ENCODE peak calls at places on chromosomes 6 and 20, in four cellular contexts. Y, T, M and F are unnamed samples.

GRCh38 chr6:168909288-168909687 is 344.4 kb downstream of the THBS2 start:
- DNase-seq in Y (no peak), M (no peak), T (no peak), F (no peak)

GRCh38 chr6:29958916-29959315 is 16.6 kb downstream of the HLA-A start:
- DNase-seq in Y (no peak), T (no peak), M (no peak), F (no peak)

GRCh38 chr6:121319603-121320002 is 14.7 kb downstream of the TBC1D32 start:
- DNase-seq in Y (no peak), M (no peak), T (no peak), F (no peak)

GRCh38 chr6:537114-537513 is 119.8 kb downstream of the HUS1B start:
- DNase-seq in M (no peak), Y (no peak), T (no peak), F (no peak)

GRCh38 chr6:92756912-92757311 is 662.4 kb downstream of the EPHA7 start:
- DNase-seq in M (no peak), Y (peak), T (no peak), F (no peak)

GRCh38 chr6:39992861-39993622 is 58.8 kb upstream of the MOCS1 start:
- DNase-seq in M (no peak), Y (peak), T (no peak), F (no peak)

GRCh38 chr20:11569163-11569562 is 348.5 kb upstream of the BTBD3 start:
- DNase-seq in M (no peak), Y (peak), T (no peak), F (no peak)

GRCh38 chr6:127900935-127901334 is at the start of gene THEMIS:
- DNase-seq in Y (no peak), M (no peak), T (no peak), F (no peak)

GRCh38 chr20:568865-569415 is 25.4 kb upstream of the CSNK2A1 start:
- DNase-seq in T (no peak), M (no peak), Y (no peak), F (no peak)

GRCh38 chr6:106981901-106982300 is 7.4 kb upstream of the CD24 start:
- DNase-seq in Y (no peak), M (peak), T (no peak), F (no peak)

GRCh38 chr20:49399329-49399728 is 83.1 kb downstream of the KCNB1 start:
- DNase-seq in Y (peak), M (no peak), T (no peak), F (no peak)

GRCh38 chr6:56938634-56939294 is 16.1 kb upstream of the BEND6 start:
- DNase-seq in M (peak), Y (peak), T (peak), F (peak)

GRCh38 chr20:40945754-40946451 is 82.7 kb upstream of the TOP1 start:
- DNase-seq in M (no peak), T (peak), Y (peak), F (peak)

GRCh38 chr6:98215531-98215930 is 618.8 kb upstream of the POU3F2 start:
- DNase-seq in M (no peak), Y (no peak), T (no peak), F (no peak)

GRCh38 chr6:68958327-68958726 is 323.2 kb downstream of the ADGRB3 start:
- DNase-seq in T (no peak), Y (peak), M (no peak), F (no peak)

GRCh38 chr6:142331075-142331551 is 29.3 kb downstream of the ADGRG6 start:
- DNase-seq in T (no peak), M (no peak), Y (peak), F (no peak)

GRCh38 chr6:150380256-150380655 is 11.4 kb downstream of the IYD start:
- DNase-seq in T (no peak), M (no peak), Y (no peak), F (no peak)

GRCh38 chr6:35327349-35328027 is 14.9 kb upstream of the PPARD start:
- DNase-seq in T (peak), M (no peak), Y (peak), F (no peak)

GRCh38 chr6:149176971-149177667 is 140.4 kb upstream of the TAB2 start:
- DNase-seq in T (peak), M (no peak), Y (no peak), F (no peak)

GRCh38 chr6:163241668-163242067 is 172.8 kb upstream of the QKI start:
- DNase-seq in T (no peak), Y (no peak), M (no peak), F (no peak)

GRCh38 chr6:2469428-2469827 is 224.0 kb upstream of the GMDS start:
- DNase-seq in T (no peak), M (no peak), Y (no peak), F (no peak)

GRCh38 chr20:35947907-35948306 is 6.4 kb downstream of the SCAND1 start:
- DNase-seq in T (no peak), M (peak), Y (no peak), F (no peak)

GRCh38 chr20:237918-238317 is 10.9 kb downstream of the DEFB129 start:
- DNase-seq in T (no peak), M (no peak), Y (peak), F (no peak)

GRCh38 chr6:116332096-116332495 is 38.7 kb upstream of the DSE start:
- DNase-seq in T (no peak), M (no peak), Y (no peak), F (no peak)

GRCh38 chr20:44183282-44183681 is 3.7 kb downstream of the JPH2 start:
- DNase-seq in T (no peak), M (no peak), Y (no peak), F (no peak)

GRCh38 chr6:83151114-83151513 is 42.0 kb downstream of the PGM3 start:
- DNase-seq in Y (peak), M (no peak), T (no peak), F (no peak)

GRCh38 chr20:8116067-8116811 is 15.8 kb upstream of the PLCB1 start:
- DNase-seq in T (no peak), Y (peak), M (no peak), F (no peak)

GRCh38 chr20:4813076-4813838 is 91.5 kb downstream of the PRND start:
- DNase-seq in M (no peak), T (peak), Y (peak), F (no peak)

GRCh38 chr6:20439558-20439957 is 37.9 kb downstream of the E2F3 start:
- DNase-seq in M (no peak), Y (no peak), T (no peak), F (no peak)

GRCh38 chr20:44422083-44422482 is 53.6 kb upstream of the TTPAL start:
- DNase-seq in Y (no peak), M (no peak), T (no peak), F (no peak)

GRCh38 chr6:141056945-141057635 is 1075.6 kb upstream of the GJE1 start:
- DNase-seq in M (no peak), T (no peak), Y (peak), F (no peak)

DNA sequence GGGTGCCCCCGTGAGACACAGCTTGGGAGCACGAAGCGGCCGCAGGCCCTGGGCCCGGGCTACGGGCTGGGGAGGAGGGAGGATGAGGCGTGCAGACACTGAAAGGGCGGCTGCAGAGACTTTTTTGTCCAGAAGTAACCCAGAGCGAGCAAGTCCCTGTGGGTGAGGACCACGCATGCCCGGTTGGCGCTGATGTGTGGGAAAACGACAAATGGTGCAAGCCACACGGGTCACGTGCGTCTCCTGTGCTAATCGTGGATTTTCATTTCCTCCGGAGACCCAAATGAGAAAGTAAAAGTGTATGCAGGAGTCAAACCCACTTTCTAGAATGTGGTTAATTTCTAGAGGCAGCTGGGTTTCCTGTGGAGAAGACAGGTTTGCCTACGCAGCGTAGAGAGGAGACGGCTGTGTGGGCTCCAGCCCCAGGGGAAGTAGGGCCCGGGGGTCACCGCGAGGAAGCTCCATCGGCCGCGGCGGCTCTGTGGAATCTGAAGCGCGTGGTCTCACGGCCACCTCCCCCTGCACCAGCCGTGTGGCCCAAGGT is 19.0 kb downstream of the DLL1 start:
- DNase-seq in T (peak), M (no peak), Y (no peak), F (no peak)
- H3K4me3 ChIP-seq in T (no peak), M (no peak), Y (no peak), F (no peak)

GRCh38 chr20:60851826-60852704 is 400.0 kb upstream of the CDH4 start:
- DNase-seq in T (no peak), Y (no peak), M (no peak), F (no peak)
- TF ChIP-seq CTCF in T (peak), Y (no peak), M (peak), F (peak)

GRCh38 chr20:50464026-50464724 is 46.0 kb upstream of the PTPN1 start:
- DNase-seq in Y (peak), M (no peak), T (peak), F (no peak)
- H3K4me3 ChIP-seq in Y (no peak), M (no peak), T (no peak), F (no peak)

GRCh38 chr6:156948807-156949206 is 171.6 kb downstream of the ARID1B start:
- DNase-seq in M (no peak), Y (peak), T (no peak), F (peak)
- TF ChIP-seq CTCF in M (no peak), Y (no peak), T (no peak), F (no peak)

GRCh38 chr6:89688328-89688727 is 49.8 kb upstream of the LYRM2 start:
- DNase-seq in Y (no peak), T (no peak), M (no peak), F (no peak)
- H3K4me3 ChIP-seq in Y (no peak), T (no peak), M (no peak), F (no peak)

GRCh38 chr6:34318492-34319470 is 70.0 kb upstream of the SMIM29 start:
- DNase-seq in Y (peak), T (no peak), M (no peak), F (no peak)
- TF ChIP-seq CTCF in Y (no peak), T (no peak), M (no peak), F (no peak)

GRCh38 chr6:144621332-144621731 is 336.2 kb downstream of the UTRN start:
- DNase-seq in T (no peak), M (no peak), Y (no peak), F (no peak)
- H3K4me3 ChIP-seq in T (no peak), M (no peak), Y (no peak), F (no peak)

DNA sequence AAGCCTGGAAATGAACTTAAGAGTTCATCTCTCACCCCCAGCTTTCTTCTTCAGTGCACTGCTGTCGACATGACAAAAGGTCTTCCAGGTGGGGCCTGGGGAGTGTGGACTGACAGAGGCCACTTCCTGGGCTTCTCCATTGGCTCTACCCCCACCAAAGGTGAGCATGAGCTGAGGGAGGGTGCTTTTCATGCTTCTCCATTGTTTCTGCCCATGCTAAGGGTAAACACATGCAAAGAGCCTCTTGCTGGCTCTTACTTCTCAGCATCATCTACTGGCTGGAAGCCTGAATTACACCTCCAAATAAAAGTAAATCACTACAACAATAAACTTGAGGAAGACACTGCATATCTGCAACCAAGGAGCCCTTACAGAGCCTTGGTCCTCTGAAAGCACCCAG is 227.2 kb downstream of the EPM2A start:
- DNase-seq in Y (peak), M (no peak), T (no peak), F (no peak)
- TF ChIP-seq CTCF in Y (peak), M (no peak), T (no peak), F (peak)

GRCh38 chr6:111259089-111259831 is 172.0 kb downstream of the SLC16A10 start:
- DNase-seq in Y (peak), M (peak), T (peak), F (peak)

GRCh38 chr6:111256646-111257045 is 169.3 kb downstream of the SLC16A10 start:
- DNase-seq in M (no peak), Y (peak), T (no peak), F (no peak)

GRCh38 chr6:111260570-111261298 is 173.4 kb downstream of the SLC16A10 start:
- DNase-seq in T (no peak), M (no peak), Y (no peak), F (no peak)

GRCh38 chr6:111254779-111255166 is 167.5 kb downstream of the SLC16A10 start:
- DNase-seq in M (no peak), Y (no peak), T (no peak), F (no peak)

DNA sequence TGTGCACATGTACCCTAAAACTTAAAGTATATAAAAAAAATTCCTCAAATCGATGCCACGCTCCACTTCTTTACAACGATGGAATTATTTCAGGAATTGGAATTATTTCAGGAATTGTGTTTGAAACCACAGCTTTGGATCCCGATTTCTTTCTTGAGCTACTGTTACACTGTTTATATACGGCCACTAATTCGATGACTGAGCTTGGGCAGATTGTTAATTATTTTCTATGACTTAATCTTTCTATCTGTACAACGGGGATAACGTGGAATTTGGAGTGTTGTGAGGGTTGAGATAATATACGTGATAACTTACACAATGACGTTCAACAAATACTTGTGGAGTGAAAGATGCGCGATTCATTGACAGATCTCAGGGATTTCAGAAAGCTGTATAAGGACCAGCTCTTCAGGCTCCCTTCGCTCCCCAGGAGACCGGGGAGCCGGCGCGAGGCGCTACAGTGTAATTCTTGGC is 171.3 kb downstream of the SLC16A10 start:
- DNase-seq in M (no peak), T (no peak), Y (peak), F (no peak)
- H3K4me3 ChIP-seq in M (peak), T (peak), Y (no peak), F (peak)

GRCh38 chr6:88422831-88423230 is 256.7 kb upstream of the CNR1 start:
- DNase-seq in M (no peak), Y (no peak), T (no peak), F (no peak)
- TF ChIP-seq CTCF in M (no peak), Y (no peak), T (no peak), F (no peak)